ENCODE peak calls at places on chromosomes 11 and 22, in six cellular contexts. One of them, this sample, is unnamed.
A peak's percentile ranks its signal among the peaks of the same experiment; 100 is the strongest.

GRCh38 chr11:62709262-62710000 is 2.0 kb downstream of the GNG3 start:
- DNase-seq in HepG2: no peak
- DNase-seq in GM12878: peak; percentile 91
- DNase-seq in K562: peak; percentile 43
- DNase-seq in GM12892: peak; percentile 76
- DNase-seq in H1: peak; percentile 93
- DNase-seq in this sample: peak; percentile 81

GRCh38 chr11:1072116-1072820 is 2.4 kb upstream of the MUC2 start:
- DNase-seq in HepG2: no peak
- DNase-seq in GM12878: no peak
- DNase-seq in K562: peak; percentile 40
- DNase-seq in GM12892: no peak
- DNase-seq in H1: peak; percentile 39
- DNase-seq in this sample: no peak

GRCh38 chr11:61041755-61042518 is 60.4 kb upstream of the CD5 start:
- DNase-seq in HepG2: no peak
- DNase-seq in GM12878: no peak
- DNase-seq in K562: no peak
- DNase-seq in GM12892: peak; percentile 80
- DNase-seq in H1: no peak
- DNase-seq in this sample: peak; percentile 73

GRCh38 chr11:11966354-11966741 is 42.1 kb downstream of the DKK3 start:
- DNase-seq in HepG2: no peak
- DNase-seq in GM12878: no peak
- DNase-seq in K562: no peak
- DNase-seq in GM12892: no peak
- DNase-seq in H1: no peak
- DNase-seq in this sample: no peak

GRCh38 chr11:5364214-5364613 is 12.9 kb downstream of the OR51B6 start:
- DNase-seq in HepG2: no peak
- DNase-seq in GM12878: no peak
- DNase-seq in K562: no peak
- DNase-seq in GM12892: no peak
- DNase-seq in H1: no peak
- DNase-seq in this sample: no peak

GRCh38 chr11:57100638-57101312 is 81.0 kb upstream of the LRRC55 start:
- DNase-seq in HepG2: no peak
- DNase-seq in GM12878: no peak
- DNase-seq in K562: no peak
- DNase-seq in GM12892: no peak
- DNase-seq in H1: no peak
- DNase-seq in this sample: no peak

GRCh38 chr11:92550871-92551270 is 326.3 kb downstream of the FAT3 start:
- DNase-seq in HepG2: no peak
- DNase-seq in GM12878: no peak
- DNase-seq in K562: no peak
- DNase-seq in GM12892: no peak
- DNase-seq in H1: no peak
- DNase-seq in this sample: no peak

GRCh38 chr11:46418751-46419150 is 27.2 kb upstream of the CHRM4 start:
- DNase-seq in HepG2: no peak
- DNase-seq in GM12878: no peak
- DNase-seq in K562: peak; percentile 34
- DNase-seq in GM12892: no peak
- DNase-seq in H1: no peak
- DNase-seq in this sample: no peak

GRCh38 chr22:35392357-35392756 is 7.6 kb upstream of the MCM5 start:
- DNase-seq in HepG2: no peak
- DNase-seq in GM12878: no peak
- DNase-seq in K562: no peak
- DNase-seq in GM12892: no peak
- DNase-seq in H1: no peak
- DNase-seq in this sample: no peak

GRCh38 chr11:116792869-116793475 is 1.3 kb upstream of the APOA5 start:
- DNase-seq in HepG2: no peak
- DNase-seq in GM12878: no peak
- DNase-seq in K562: no peak
- DNase-seq in GM12892: no peak
- DNase-seq in H1: no peak
- DNase-seq in this sample: no peak

GRCh38 chr11:108965602-108966001 is 300.7 kb downstream of the DDX10 start:
- DNase-seq in HepG2: no peak
- DNase-seq in GM12878: no peak
- DNase-seq in K562: no peak
- DNase-seq in GM12892: no peak
- DNase-seq in H1: no peak
- DNase-seq in this sample: no peak

GRCh38 chr22:27827586-27828213 is 26.1 kb upstream of the MN1 start:
- DNase-seq in HepG2: no peak
- DNase-seq in GM12878: no peak
- DNase-seq in K562: no peak
- DNase-seq in GM12892: no peak
- DNase-seq in H1: no peak
- DNase-seq in this sample: no peak

GRCh38 chr11:65869643-65870306 is 2.8 kb downstream of the EFEMP2 start:
- DNase-seq in HepG2: no peak
- DNase-seq in GM12878: no peak
- DNase-seq in K562: no peak
- DNase-seq in GM12892: no peak
- DNase-seq in H1: no peak
- DNase-seq in this sample: no peak
- TF ChIP-seq POLR2AphosphoS5 in HepG2: no peak
- TF ChIP-seq POLR2AphosphoS5 in GM12878: peak; percentile 7
- TF ChIP-seq POLR2AphosphoS5 in K562: no peak
- TF ChIP-seq POLR2AphosphoS5 in GM12892: peak; percentile 31
- TF ChIP-seq POLR2AphosphoS5 in H1: no peak
- TF ChIP-seq POLR2AphosphoS5 in this sample: no peak

GRCh38 chr11:114080219-114080618 is 20.7 kb downstream of the ZBTB16 start:
- DNase-seq in HepG2: no peak
- DNase-seq in GM12878: no peak
- DNase-seq in K562: no peak
- DNase-seq in GM12892: no peak
- DNase-seq in H1: no peak
- DNase-seq in this sample: no peak
- TF ChIP-seq POLR2A in HepG2: no peak
- TF ChIP-seq POLR2A in GM12878: no peak
- TF ChIP-seq POLR2A in K562: no peak
- TF ChIP-seq POLR2A in GM12892: no peak
- TF ChIP-seq POLR2A in H1: no peak
- TF ChIP-seq POLR2A in this sample: no peak

GRCh38 chr11:47961383-47961782 is 19.0 kb upstream of the PTPRJ start:
- DNase-seq in HepG2: no peak
- DNase-seq in GM12878: no peak
- DNase-seq in K562: no peak
- DNase-seq in GM12892: no peak
- DNase-seq in H1: no peak
- DNase-seq in this sample: no peak

GRCh38 chr11:47960015-47960414 is 20.3 kb upstream of the PTPRJ start:
- DNase-seq in HepG2: no peak
- DNase-seq in GM12878: no peak
- DNase-seq in K562: no peak
- DNase-seq in GM12892: no peak
- DNase-seq in H1: no peak
- DNase-seq in this sample: no peak

GRCh38 chr11:47967577-47968230 is 12.7 kb upstream of the PTPRJ start:
- DNase-seq in HepG2: no peak
- DNase-seq in GM12878: no peak
- DNase-seq in K562: no peak
- DNase-seq in GM12892: no peak
- DNase-seq in H1: no peak
- DNase-seq in this sample: no peak

GRCh38 chr11:47966621-47967020 is 13.7 kb upstream of the PTPRJ start:
- DNase-seq in HepG2: no peak
- DNase-seq in GM12878: no peak
- DNase-seq in K562: no peak
- DNase-seq in GM12892: no peak
- DNase-seq in H1: no peak
- DNase-seq in this sample: no peak

GRCh38 chr11:47964546-47964945 is 15.8 kb upstream of the PTPRJ start:
- DNase-seq in HepG2: no peak
- DNase-seq in GM12878: no peak
- DNase-seq in K562: no peak
- DNase-seq in GM12892: no peak
- DNase-seq in H1: no peak
- DNase-seq in this sample: no peak
- TF ChIP-seq TAF1 in HepG2: no peak
- TF ChIP-seq TAF1 in GM12878: no peak
- TF ChIP-seq TAF1 in K562: no peak
- TF ChIP-seq TAF1 in GM12892: no peak
- TF ChIP-seq TAF1 in H1: no peak
- TF ChIP-seq TAF1 in this sample: no peak

DNA sequence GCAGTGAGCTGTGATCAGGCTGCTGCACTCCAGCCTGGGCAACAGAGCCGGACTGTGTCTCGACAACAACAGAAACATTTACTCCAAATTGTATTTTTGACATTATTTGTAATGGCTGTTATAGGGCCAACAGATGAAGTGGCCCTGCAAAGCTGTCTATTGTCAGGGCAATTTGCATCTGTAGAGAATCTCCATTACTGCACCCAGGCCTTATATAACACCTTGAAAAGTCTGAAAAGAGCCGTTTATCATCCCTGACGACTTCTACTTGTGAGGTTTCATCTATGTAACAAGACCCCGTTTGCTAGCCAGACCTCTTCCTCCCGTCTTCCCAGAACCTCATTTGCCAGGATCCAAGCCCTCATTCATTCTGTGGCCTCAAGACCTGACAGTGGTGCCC is 9.1 kb upstream of the CTTN start:
- DNase-seq in HepG2: no peak
- DNase-seq in GM12878: no peak
- DNase-seq in K562: no peak
- DNase-seq in GM12892: no peak
- DNase-seq in H1: no peak
- DNase-seq in this sample: no peak
- TF ChIP-seq POLR2AphosphoS5 in HepG2: no peak
- TF ChIP-seq POLR2AphosphoS5 in GM12878: no peak
- TF ChIP-seq POLR2AphosphoS5 in K562: no peak
- TF ChIP-seq POLR2AphosphoS5 in GM12892: no peak
- TF ChIP-seq POLR2AphosphoS5 in H1: no peak
- TF ChIP-seq POLR2AphosphoS5 in this sample: no peak

DNA sequence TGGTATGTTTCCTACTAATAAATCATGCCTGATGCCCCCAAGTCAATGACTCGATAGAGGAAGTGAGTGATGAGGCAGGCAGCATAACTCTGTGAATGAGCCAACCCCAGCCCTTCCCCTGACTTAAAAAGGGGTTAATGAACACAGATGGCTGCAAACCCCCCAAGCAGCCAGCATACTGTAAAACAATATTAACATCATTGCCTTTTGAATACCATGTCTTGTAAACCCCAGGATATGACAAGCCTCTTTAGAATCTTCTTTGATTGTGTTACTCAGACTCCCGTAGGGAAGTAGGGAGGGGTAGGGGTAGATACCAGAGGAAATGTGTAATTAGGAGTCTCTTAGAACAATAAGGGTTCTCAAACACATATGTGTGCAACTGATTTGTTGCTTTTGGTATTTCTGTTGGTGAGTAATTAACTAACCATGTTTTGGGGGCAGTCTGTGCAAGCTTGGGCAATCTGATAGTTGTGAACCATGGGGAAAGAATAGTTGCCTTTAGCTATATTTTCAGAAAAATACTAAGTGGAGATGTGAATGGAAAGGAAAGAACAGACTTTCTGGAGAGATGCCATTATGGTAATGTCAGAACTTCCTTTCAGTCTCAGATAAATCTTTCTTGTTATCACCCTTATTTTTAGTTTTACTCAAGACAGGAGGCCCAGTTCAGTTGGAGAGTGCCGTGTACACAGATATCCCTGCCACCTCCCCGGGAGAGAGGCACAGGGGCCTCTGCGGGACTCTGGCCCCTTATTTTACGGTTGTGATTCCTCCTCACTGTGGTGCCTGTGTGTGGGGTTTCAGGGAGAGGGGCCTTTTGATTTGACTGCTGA is 701.8 kb downstream of the NTM start:
- DNase-seq in HepG2: no peak
- DNase-seq in GM12878: no peak
- DNase-seq in K562: no peak
- DNase-seq in GM12892: no peak
- DNase-seq in H1: no peak
- DNase-seq in this sample: no peak
- TF ChIP-seq POLR2A in HepG2: no peak
- TF ChIP-seq POLR2A in GM12878: no peak
- TF ChIP-seq POLR2A in K562: no peak
- TF ChIP-seq POLR2A in GM12892: no peak
- TF ChIP-seq POLR2A in H1: no peak
- TF ChIP-seq POLR2A in this sample: no peak

DNA sequence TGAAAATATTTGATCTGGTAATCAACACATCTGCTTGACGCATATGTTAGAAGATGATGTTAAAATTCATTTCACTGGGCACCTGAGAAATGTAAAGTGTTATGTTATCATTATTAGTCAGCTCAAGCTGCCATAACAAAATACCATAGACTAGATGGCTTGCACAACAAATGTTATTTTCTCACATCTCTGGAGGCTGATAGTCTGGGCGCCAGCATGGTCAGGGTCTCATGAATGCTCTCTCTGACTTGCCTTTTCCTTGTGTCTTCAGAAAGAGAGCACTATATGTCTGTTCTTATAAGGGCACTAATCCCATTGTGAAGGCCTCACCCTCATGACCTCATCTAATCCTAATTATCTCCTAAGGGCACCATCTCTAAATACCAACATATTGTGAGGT is 435.3 kb downstream of the NELL1 start:
- DNase-seq in HepG2: no peak
- DNase-seq in GM12878: no peak
- DNase-seq in K562: no peak
- DNase-seq in GM12892: no peak
- DNase-seq in H1: no peak
- DNase-seq in this sample: no peak
- TF ChIP-seq TAF1 in HepG2: no peak
- TF ChIP-seq TAF1 in GM12878: no peak
- TF ChIP-seq TAF1 in K562: no peak
- TF ChIP-seq TAF1 in GM12892: no peak
- TF ChIP-seq TAF1 in H1: no peak
- TF ChIP-seq TAF1 in this sample: no peak